ENCODE peak calls at places on chromosomes 2 and 18, in nine cellular contexts. J is H9, P is fibroblast of lung, G is esophagus squamous epithelium, U is A549, V is pancreas, Y is A673, H is mammary epithelial cell, F is GM23248. D is an unnamed sample.

GRCh38 chr2:230589497-230590015 is 123.1 kb upstream of the CAB39 start:
- DNase-seq in Y (no peak), P (no peak), H (no peak), V (no peak), J (no peak), G (no peak), F (no peak), U (no peak), D (no peak)

GRCh38 chr2:95082479-95082878 is 39.1 kb downstream of the MRPS5 start:
- DNase-seq in H (peak; percentile 17), V (no peak), G (no peak), U (no peak), P (no peak), J (no peak), Y (no peak), F (peak; percentile 11), D (no peak)

GRCh38 chr2:98541489-98541888 is 66.8 kb downstream of the COA5 start:
- DNase-seq in G (no peak), H (no peak), V (no peak), J (no peak), Y (no peak), P (no peak), U (no peak), F (no peak), D (no peak)

GRCh38 chr2:137123241-137123640 is 357.9 kb downstream of the THSD7B start:
- DNase-seq in Y (no peak), P (no peak), V (no peak), H (peak; percentile 27), J (no peak), F (peak; percentile 60), G (no peak), U (no peak), D (no peak)

GRCh38 chr18:36326771-36327170 is 29.3 kb downstream of the FHOD3 start:
- DNase-seq in Y (no peak), F (no peak), H (no peak), V (no peak), G (no peak), U (no peak), P (no peak), J (no peak), D (no peak)

GRCh38 chr18:76454429-76454828 is 40.6 kb downstream of the ZNF516 start:
- DNase-seq in G (no peak), U (no peak), J (no peak), Y (no peak), H (no peak), P (peak; percentile 65), F (no peak), V (no peak), D (no peak)

GRCh38 chr2:160871096-160871495 is 289.1 kb upstream of the TANK start:
- DNase-seq in F (no peak), H (no peak), J (no peak), G (no peak), V (no peak), P (peak; percentile 55), Y (no peak), U (peak; percentile 18), D (no peak)

GRCh38 chr18:39838831-39839230 is 2116.2 kb upstream of the PIK3C3 start:
- DNase-seq in F (no peak), U (no peak), H (no peak), J (no peak), G (no peak), V (no peak), P (no peak), Y (no peak), D (no peak)

GRCh38 chr2:45776160-45776955 is 124.9 kb downstream of the PRKCE start:
- DNase-seq in J (no peak), U (no peak), F (peak; percentile 72), P (no peak), V (no peak), Y (no peak), H (no peak), G (no peak), D (no peak)

GRCh38 chr2:37020212-37020886 is 54.0 kb upstream of the STRN start:
- DNase-seq in H (no peak), V (peak; percentile 60), U (no peak), J (no peak), Y (no peak), F (peak; percentile 81), G (no peak), P (peak; percentile 81), D (no peak)

GRCh38 chr18:42414756-42415454 is 459.9 kb downstream of the PIK3C3 start:
- DNase-seq in G (no peak), F (peak; percentile 75), P (peak; percentile 47), J (no peak), U (peak; percentile 6), V (no peak), H (peak; percentile 79), Y (no peak), D (no peak)

GRCh38 chr2:12433641-12433990 is 283.1 kb upstream of the TRIB2 start:
- DNase-seq in F (no peak), U (no peak), G (no peak), P (no peak), J (no peak), V (peak; percentile 35), Y (no peak), H (no peak), D (no peak)

GRCh38 chr18:54210463-54210862 is 14.0 kb downstream of the MBD2 start:
- DNase-seq in U (no peak), P (no peak), V (no peak), G (no peak), J (no peak), H (no peak), Y (no peak), F (no peak), D (no peak)

GRCh38 chr2:433216-433615 is 145.3 kb upstream of the ALKAL2 start:
- DNase-seq in P (no peak), G (no peak), V (no peak), F (no peak), Y (no peak), U (no peak), J (no peak), H (no peak), D (no peak)

GRCh38 chr2:112187046-112187715 is 49.0 kb downstream of the FBLN7 start:
- DNase-seq in F (no peak), J (no peak), V (no peak), Y (no peak), G (no peak), U (no peak), P (no peak), H (no peak), D (no peak)

GRCh38 chr2:161165811-161166210 is 5.6 kb downstream of the TANK start:
- DNase-seq in U (no peak), H (no peak), G (no peak), Y (no peak), J (no peak), V (no peak), P (peak; percentile 23), F (peak; percentile 35), D (no peak)

GRCh38 chr2:134917958-134918517 is 584 bp upstream of the CCNT2 start:
- DNase-seq in Y (no peak), P (no peak), V (no peak), H (no peak), G (peak; percentile 90), J (no peak), U (no peak), F (peak; percentile 96), D (peak; percentile 82)

GRCh38 chr2:74587664-74588277 is 33.3 kb downstream of the DOK1 start:
- DNase-seq in P (peak; percentile 77), V (peak; percentile 77), G (no peak), J (peak; percentile 71), Y (peak; percentile 79), F (peak; percentile 84), H (peak; percentile 51), U (peak; percentile 77), D (peak; percentile 10)

DNA sequence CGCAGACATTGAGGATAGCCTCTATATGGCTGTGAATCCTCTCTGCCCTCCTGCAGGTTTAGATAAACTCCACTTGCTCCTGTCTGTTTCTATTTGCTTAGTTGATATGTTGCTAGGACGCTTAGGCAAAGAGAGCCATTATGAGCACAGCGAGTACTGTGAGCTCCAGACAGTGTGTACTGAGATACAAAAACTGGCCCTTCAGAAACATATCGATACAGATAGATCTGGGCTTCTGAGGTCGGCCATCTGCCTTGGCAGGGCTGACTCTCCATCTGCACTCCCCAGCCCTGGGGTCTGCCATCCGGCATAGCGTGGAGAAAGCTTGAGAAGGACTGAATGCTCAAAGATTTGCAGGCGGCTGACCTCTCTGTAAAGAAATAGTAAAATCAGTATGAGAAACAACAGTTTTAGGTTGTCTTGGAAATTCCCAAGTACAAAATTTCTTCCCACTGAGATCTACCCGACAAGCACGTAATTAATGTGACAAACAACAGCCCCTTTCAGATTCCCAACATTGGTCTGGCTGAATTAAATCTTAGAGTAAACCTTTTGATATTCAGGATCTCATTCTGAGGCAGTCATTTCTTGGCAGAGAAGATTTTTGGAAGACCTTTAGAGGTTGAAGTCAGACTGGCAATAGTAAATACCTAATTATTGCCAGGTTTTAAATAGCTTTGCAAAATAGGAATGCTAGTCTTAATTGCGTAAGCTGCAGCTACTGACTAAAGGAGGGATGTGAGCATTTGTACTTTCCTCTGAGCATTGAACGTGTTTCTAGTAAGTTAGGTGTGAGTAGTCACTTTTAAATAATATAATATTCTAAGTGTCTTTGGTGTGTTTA is 127.4 kb downstream of the CHST9 start:
- DNase-seq in Y (no peak), F (no peak), V (no peak), P (no peak), J (no peak), U (no peak), H (no peak), G (no peak), D (no peak)
- H3K27ac ChIP-seq in Y (no peak overlapping the region), F (no peak overlapping the region), V (no peak overlapping the region), P (no peak overlapping the region), J (no peak overlapping the region), U (no peak overlapping the region), H (no peak overlapping the region), G (peak overlapping the region; percentile 54), D (no peak overlapping the region)

GRCh38 chr2:197097578-197098366 is 171.3 kb upstream of the PGAP1 start:
- DNase-seq in V (no peak), G (no peak), J (no peak), Y (peak; percentile 83), U (no peak), H (peak; percentile 54), F (peak; percentile 64), P (peak; percentile 80), D (no peak)
- H3K27ac ChIP-seq in V (no peak overlapping the region), G (no peak overlapping the region), J (no peak overlapping the region), Y (peak overlapping the region; percentile 54), U (no peak overlapping the region), H (no peak overlapping the region), F (no peak overlapping the region), P (no peak overlapping the region), D (no peak overlapping the region)

GRCh38 chr2:30385327-30385726 is 61.7 kb upstream of the LCLAT1 start:
- DNase-seq in V (no peak), P (peak; percentile 51), U (peak; percentile 36), H (peak; percentile 26), J (peak; percentile 67), G (no peak), Y (no peak), F (peak; percentile 63), D (no peak)
- H3K27ac ChIP-seq in V (no peak overlapping the region), P (no peak overlapping the region), U (no peak overlapping the region), H (no peak overlapping the region), J (no peak overlapping the region), G (no peak overlapping the region), Y (no peak overlapping the region), F (no peak overlapping the region), D (no peak overlapping the region)

DNA sequence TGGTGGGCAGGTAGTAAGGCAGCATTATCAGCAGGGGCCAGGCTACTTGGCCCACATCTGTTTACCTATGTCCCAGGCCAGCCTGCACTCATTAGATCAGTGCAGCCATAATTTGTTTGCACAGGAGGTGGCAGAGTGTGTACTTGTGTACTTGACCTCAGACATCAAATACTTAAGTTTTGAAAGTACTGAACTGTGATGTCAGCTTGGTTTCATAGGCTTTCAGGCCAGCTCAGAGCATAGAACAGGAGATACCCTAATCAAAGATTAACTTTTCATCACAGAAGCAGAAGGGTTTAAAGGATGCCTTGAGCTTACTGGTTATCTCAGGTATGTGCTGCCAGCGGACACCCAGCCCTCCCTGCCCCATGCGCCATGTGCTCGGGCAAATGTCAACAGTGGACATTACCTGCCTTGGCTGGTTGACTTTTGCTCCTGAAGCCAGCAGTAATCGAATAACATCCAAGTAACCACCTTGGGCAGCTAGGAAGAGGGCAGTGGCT is 33.2 kb downstream of the ANKRD29 start:
- DNase-seq in J (no peak), P (no peak), Y (no peak), G (no peak), F (no peak), V (no peak), H (no peak), U (peak; percentile 95), D (no peak)
- H3K27ac ChIP-seq in J (no peak overlapping the region), P (no peak overlapping the region), Y (no peak overlapping the region), G (no peak overlapping the region), F (no peak overlapping the region), V (no peak overlapping the region), H (no peak overlapping the region), U (peak overlapping the region; percentile 86), D (no peak overlapping the region)

D was measured in effector memory CD4-positive, alpha-beta T cell.